ENCODE peak calls at places on chromosomes 12 and 14, in ten cellular contexts. W, X, H, N, A, C, B, D, I and P are unnamed samples.

GRCh38 chr12:28998662-28999120 is 150.4 kb upstream of the FAR2 start:
- DNase-seq in X (no peak), C (no peak), H (peak), W (no peak), I (no peak), D (no peak), A (peak), B (peak), N (no peak), P (no peak)

GRCh38 chr14:77024171-77024627 is 4.3 kb downstream of the IRF2BPL start:
- DNase-seq in H (no peak), I (no peak), N (peak), X (peak), C (no peak), W (no peak), B (no peak), A (peak), D (no peak), P (no peak)

GRCh38 chr12:12719496-12719895 is 2.3 kb downstream of the CDKN1B start:
- DNase-seq in C (no peak), D (no peak), B (no peak), I (no peak), N (no peak), H (no peak), A (no peak), X (no peak), W (no peak), P (no peak)

GRCh38 chr12:7016958-7017571 is 1.2 kb downstream of the LPCAT3 start:
- DNase-seq in D (no peak), C (no peak), A (no peak), H (no peak), I (no peak), N (no peak), W (no peak), X (no peak), B (no peak), P (no peak)

GRCh38 chr12:88142610-88142991 is 494 bp downstream of the TMTC3 start:
- DNase-seq in W (no peak), A (peak), I (peak), H (no peak), C (peak), X (peak), N (peak), D (peak), B (no peak), P (peak)

GRCh38 chr12:95634622-95635621 is 83.6 kb upstream of the USP44 start:
- DNase-seq in H (no peak), X (no peak), N (no peak), D (no peak), W (no peak), I (peak), C (no peak), B (no peak), A (no peak), P (no peak)

GRCh38 chr14:61435563-61436337 is 114.4 kb downstream of the PRKCH start:
- DNase-seq in A (no peak), I (no peak), X (no peak), C (no peak), W (no peak), H (no peak), N (no peak), B (no peak), D (peak), P (no peak)

GRCh38 chr14:57686317-57686716 is 179.6 kb downstream of the SLC35F4 start:
- DNase-seq in H (no peak), C (no peak), I (no peak), D (no peak), N (no peak), B (no peak), X (no peak), A (no peak), W (no peak), P (no peak)

GRCh38 chr14:70803321-70804110 is 5.8 kb downstream of the MAP3K9 start:
- DNase-seq in A (no peak), C (no peak), H (no peak), X (no peak), W (no peak), I (no peak), B (no peak), N (no peak), D (no peak), P (no peak)

GRCh38 chr12:51788876-51789275 is 59.6 kb downstream of the FIGNL2 start:
- DNase-seq in W (no peak), N (no peak), B (no peak), H (no peak), D (no peak), C (no peak), I (no peak), X (no peak), A (no peak), P (no peak)

GRCh38 chr12:113030875-113031525 is 25.5 kb upstream of the DTX1 start:
- DNase-seq in B (peak), D (peak), C (no peak), W (peak), X (no peak), A (peak), N (no peak), H (peak), I (no peak), P (no peak)

GRCh38 chr14:47235619-47236018 is 439.8 kb downstream of the MDGA2 start:
- DNase-seq in C (no peak), A (no peak), B (no peak), X (no peak), W (no peak), H (no peak), I (no peak), D (no peak), N (no peak), P (no peak)

GRCh38 chr12:46983393-46983793 is 96.0 kb upstream of the PCED1B start:
- DNase-seq in C (no peak), B (no peak), D (no peak), H (no peak), X (no peak), A (no peak), N (no peak), I (no peak), W (no peak), P (no peak)

GRCh38 chr12:120263725-120264040 is 1.8 kb downstream of the PXN start:
- DNase-seq in N (no peak), A (peak), C (no peak), X (no peak), I (no peak), H (no peak), W (no peak), B (no peak), D (no peak), P (no peak)

GRCh38 chr12:120264511-120265202 is 873 bp downstream of the PXN start:
- DNase-seq in C (no peak), N (no peak), W (no peak), X (no peak), B (no peak), H (no peak), A (no peak), D (no peak), I (no peak), P (no peak)

GRCh38 chr12:120261951-120262851 is 3.3 kb downstream of the PXN start:
- DNase-seq in X (no peak), B (peak), D (peak), A (peak), W (no peak), H (no peak), N (no peak), C (no peak), I (no peak), P (no peak)

GRCh38 chr12:120264086-120264485 is 1.4 kb downstream of the PXN start:
- DNase-seq in W (no peak), D (no peak), A (peak), B (no peak), I (no peak), C (no peak), H (no peak), N (no peak), X (no peak), P (no peak)

DNA sequence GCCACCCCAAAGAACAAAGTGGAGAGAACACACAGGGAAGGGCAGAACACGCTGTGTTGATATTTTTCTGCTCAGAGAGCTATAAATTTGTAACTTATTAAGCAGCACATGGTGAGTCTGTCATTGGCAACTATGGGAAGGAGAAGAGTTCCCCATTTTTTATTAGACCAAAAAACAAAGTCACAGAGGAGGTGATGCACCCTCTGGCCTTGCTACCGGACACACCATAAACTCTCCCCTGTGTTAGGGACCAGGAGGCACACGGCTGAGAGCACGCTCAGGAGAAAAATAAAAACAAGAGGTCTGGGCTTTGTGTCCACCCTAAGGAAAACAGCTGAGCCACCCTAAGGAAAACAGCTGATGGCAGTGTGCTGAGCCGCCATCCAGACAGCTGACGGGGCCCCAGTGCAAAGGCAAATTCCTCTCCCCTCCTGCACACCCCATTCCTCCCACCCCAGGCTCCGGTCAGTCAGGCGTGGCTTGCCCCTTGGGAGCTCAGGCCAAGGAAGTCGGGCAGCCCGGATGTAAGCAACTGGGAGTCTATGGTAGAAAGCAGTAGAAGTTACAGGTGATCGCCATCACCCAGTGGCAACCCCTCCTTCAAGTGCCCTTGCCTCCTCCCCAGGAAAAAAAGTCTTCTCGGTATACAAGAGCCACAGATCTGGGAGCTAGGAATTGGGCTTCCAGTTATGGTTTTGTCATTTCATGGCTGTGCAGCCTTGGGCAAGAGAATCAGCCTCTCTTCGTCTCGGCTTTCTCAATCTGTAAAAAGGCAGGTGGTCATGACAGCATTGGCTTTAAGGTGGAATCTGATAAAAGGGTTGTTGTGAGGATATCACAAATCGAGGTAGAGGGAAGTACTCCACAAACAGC is 2.4 kb downstream of the PXN start:
- DNase-seq in I (no peak), W (no peak), A (no peak), D (no peak), N (no peak), X (peak), H (no peak), B (no peak), C (peak), P (no peak)
- H3K4me3 ChIP-seq in I (peak), W (no peak), A (no peak), D (peak), N (peak), X (peak), H (peak), B (peak), C (peak), P (peak)

DNA sequence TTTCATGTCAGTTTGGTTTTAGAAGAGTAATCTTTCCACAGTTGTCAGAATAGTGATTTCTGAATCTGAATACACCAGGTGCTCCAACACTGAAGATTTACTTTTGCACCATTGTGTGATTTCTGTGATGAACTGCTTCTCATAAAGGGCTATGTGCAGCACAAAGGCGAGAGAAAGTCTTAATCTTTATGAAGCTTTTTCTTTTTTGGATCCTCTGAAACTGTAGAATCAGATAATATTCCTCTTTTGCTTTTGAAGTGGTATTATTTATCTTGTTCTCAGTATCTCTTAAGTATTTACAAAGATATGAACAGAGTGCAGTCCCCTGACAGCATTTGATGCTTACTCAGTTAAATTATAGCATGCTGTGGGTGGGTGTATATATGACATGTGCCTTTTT is 207.8 kb downstream of the NAV3 start:
- DNase-seq in W (no peak), D (no peak), H (no peak), B (no peak), C (no peak), A (no peak), X (no peak), N (no peak), I (no peak), P (no peak)
- H3K27ac ChIP-seq in W (no peak), D (no peak), H (no peak), B (no peak), C (no peak), A (no peak), X (no peak), N (no peak), I (no peak), P (no peak)

GRCh38 chr12:74752196-74752595 is 214.6 kb downstream of the ATXN7L3B start:
- DNase-seq in I (no peak), W (no peak), A (no peak), X (no peak), C (no peak), B (no peak), D (no peak), H (no peak), N (no peak), P (no peak)
- H3K4me3 ChIP-seq in I (no peak), W (no peak), A (no peak), X (no peak), C (no peak), B (no peak), D (no peak), H (no peak), N (no peak), P (no peak)

GRCh38 chr12:78829690-78830089 is 34.9 kb upstream of the SYT1 start:
- DNase-seq in D (no peak), W (no peak), B (no peak), X (no peak), H (no peak), N (no peak), I (no peak), A (no peak), C (no peak), P (no peak)

DNA sequence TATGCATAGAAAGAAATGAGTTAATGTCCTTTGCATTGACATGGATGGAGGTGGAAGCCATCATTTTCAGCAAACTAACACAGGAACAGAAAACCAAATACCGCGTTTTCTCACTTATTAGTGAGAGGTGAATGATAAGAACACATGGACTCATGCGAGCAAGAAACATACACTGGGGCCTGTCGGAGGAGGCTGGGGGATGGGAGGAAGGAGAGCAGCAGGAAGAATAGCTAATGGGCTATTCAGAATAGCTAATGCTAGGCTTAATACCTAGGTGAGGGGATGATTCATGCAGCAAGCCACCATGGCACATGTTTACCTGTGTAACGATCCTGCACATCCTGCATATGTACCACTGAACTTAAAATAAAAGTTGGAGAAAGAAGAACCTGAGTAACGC is 29.1 kb upstream of the SYT1 start:
- DNase-seq in H (no peak), D (no peak), X (no peak), B (no peak), N (no peak), C (no peak), W (no peak), I (no peak), A (no peak), P (no peak)
- H3K27ac ChIP-seq in H (no peak), D (no peak), X (no peak), B (no peak), N (no peak), C (no peak), W (no peak), I (no peak), A (no peak), P (no peak)

GRCh38 chr12:53571295-53571694 is 54.9 kb downstream of the ATF7 start:
- DNase-seq in W (no peak), A (no peak), I (no peak), B (no peak), C (no peak), N (no peak), H (no peak), D (no peak), X (no peak), P (no peak)
- H3K4me3 ChIP-seq in W (no peak), A (no peak), I (no peak), B (no peak), C (no peak), N (no peak), H (no peak), D (no peak), X (no peak), P (no peak)